ENCODE peak calls at places on chromosomes 12 and 14, in seven cellular contexts. U is adipocyte; M is K562; A is body of pancreas; C is GM23248; L is effector memory CD4-positive, alpha-beta T cell; Q is fibroblast of pulmonary artery. F is an unnamed sample.

GRCh38 chr12:119446459-119446858 is 111.9 kb downstream of the CCDC60 start:
- DNase-seq in L (no peak), U (no peak), M (no peak), A (no peak), Q (peak), C (peak), F (no peak)

GRCh38 chr14:65361920-65362319 is 50.6 kb upstream of the FUT8 start:
- DNase-seq in U (peak), L (no peak), C (peak), A (peak), Q (peak), M (no peak), F (peak)

GRCh38 chr12:126191037-126191891 is 1126.0 kb downstream of the AACS start:
- DNase-seq in A (peak), L (no peak), Q (peak), C (no peak), M (no peak), U (no peak), F (peak)

GRCh38 chr14:71582705-71583104 is 349.5 kb upstream of the RGS6 start:
- DNase-seq in Q (peak), L (no peak), C (peak), U (peak), A (no peak), M (no peak), F (no peak)

GRCh38 chr14:50936882-50937281 is 7.4 kb downstream of the PYGL start:
- DNase-seq in C (no peak), Q (no peak), L (no peak), A (no peak), M (no peak), U (no peak), F (no peak)

GRCh38 chr14:35331605-35332516 is 39.7 kb downstream of the PSMA6 start:
- DNase-seq in L (no peak), U (no peak), C (peak), A (peak), Q (peak), M (peak), F (no peak)

GRCh38 chr12:82366182-82366581 is 7.9 kb downstream of the METTL25 start:
- DNase-seq in M (no peak), Q (no peak), A (no peak), L (no peak), U (peak), C (peak), F (no peak)

GRCh38 chr12:87425942-87426554 is 603.2 kb downstream of the C12orf50 start:
- DNase-seq in Q (no peak), U (no peak), C (no peak), L (no peak), A (no peak), M (no peak), F (peak)

GRCh38 chr12:131076791-131077747 is 123.4 kb downstream of the ADGRD1 start:
- DNase-seq in A (no peak), C (no peak), Q (no peak), L (no peak), M (no peak), U (no peak), F (no peak)

GRCh38 chr14:80390911-80391310 is 179.6 kb upstream of the DIO2 start:
- DNase-seq in U (peak), M (no peak), A (no peak), C (peak), Q (peak), L (no peak), F (no peak)

GRCh38 chr14:29905549-29905948 is 22.1 kb downstream of the PRKD1 start:
- DNase-seq in A (no peak), Q (no peak), C (no peak), U (no peak), L (no peak), M (no peak), F (no peak)

GRCh38 chr12:8078400-8078799 is 3.7 kb upstream of the NECAP1 start:
- DNase-seq in L (peak), C (peak), U (peak), Q (peak), M (no peak), A (peak), F (peak)

GRCh38 chr12:108477881-108478259 is 37.2 kb upstream of the FICD start:
- DNase-seq in L (no peak), U (no peak), M (no peak), Q (no peak), A (no peak), C (no peak), F (no peak)

GRCh38 chr14:21880918-21881317 is 207.3 kb upstream of the OR4E1 start:
- DNase-seq in M (no peak), C (no peak), Q (no peak), U (no peak), L (no peak), A (no peak), F (no peak)

GRCh38 chr12:89216141-89216952 is 136.0 kb downstream of the DUSP6 start:
- DNase-seq in U (no peak), L (no peak), M (no peak), C (no peak), Q (no peak), A (no peak), F (no peak)

GRCh38 chr14:61188936-61189808 is 92.0 kb downstream of the TMEM30B start:
- DNase-seq in C (peak), L (no peak), Q (peak), A (peak), U (peak), M (peak), F (no peak)

GRCh38 chr12:2052861-2053674 is at the start of gene CACNA1C:
- DNase-seq in C (peak), U (peak), Q (peak), A (peak), L (no peak), M (no peak), F (peak)

GRCh38 chr12:51183816-51184215 is 10.9 kb upstream of the TFCP2 start:
- DNase-seq in Q (peak), L (no peak), A (peak), C (peak), M (no peak), U (peak), F (peak)

GRCh38 chr12:53543539-53543938 is 36.3 kb upstream of the NPFF start:
- DNase-seq in C (peak), U (peak), L (peak), Q (peak), M (peak), A (peak), F (peak)

GRCh38 chr12:59087077-59087673 is 166.9 kb upstream of the LRIG3 start:
- DNase-seq in U (peak), Q (peak), L (no peak), C (peak), A (peak), M (no peak), F (no peak)

GRCh38 chr14:105858676-105859025 is 332.3 kb downstream of the TMEM121 start:
- DNase-seq in C (no peak), U (no peak), Q (no peak), A (no peak), M (no peak), L (no peak), F (no peak)

GRCh38 chr12:63841611-63842010 is 2.9 kb upstream of the SRGAP1 start:
- DNase-seq in U (no peak), C (peak), A (no peak), M (no peak), Q (no peak), L (no peak), F (no peak)

GRCh38 chr12:57717846-57718640 is 20.5 kb downstream of the AGAP2 start:
- DNase-seq in M (no peak), U (no peak), C (no peak), A (no peak), L (no peak), Q (no peak), F (no peak)

GRCh38 chr14:55383039-55383438 is 28.6 kb downstream of the ATG14 start:
- DNase-seq in Q (no peak), A (no peak), M (no peak), C (peak), L (no peak), U (peak), F (peak)

GRCh38 chr14:99909500-99910064 is 116.4 kb downstream of the EML1 start:
- DNase-seq in Q (no peak), U (no peak), A (no peak), M (no peak), C (peak), L (no peak), F (no peak)

GRCh38 chr12:3416159-3416558 is 74.8 kb upstream of the PRMT8 start:
- DNase-seq in C (no peak), M (no peak), L (no peak), A (no peak), Q (no peak), U (no peak), F (no peak)

GRCh38 chr14:21454843-21455550 is 926 bp downstream of the CHD8 start:
- DNase-seq in M (no peak), L (no peak), C (peak), Q (no peak), U (no peak), A (no peak), F (no peak)

GRCh38 chr14:38762436-38762835 is 340.6 kb downstream of the SEC23A start:
- DNase-seq in U (no peak), L (no peak), Q (no peak), A (no peak), C (peak), M (no peak), F (no peak)

GRCh38 chr14:99333841-99334240 is 61.8 kb upstream of the BCL11B start:
- DNase-seq in C (no peak), Q (no peak), M (no peak), A (no peak), U (no peak), L (no peak), F (no peak)

GRCh38 chr12:2395352-2395977 is 342.7 kb downstream of the CACNA1C start:
- DNase-seq in C (peak), Q (peak), U (peak), M (peak), L (no peak), A (peak), F (peak)

GRCh38 chr12:81627336-81628189 is 131.6 kb downstream of the PPFIA2 start:
- DNase-seq in U (peak), L (no peak), A (peak), Q (peak), C (peak), M (peak), F (no peak)

GRCh38 chr14:32602699-32603098 is 273.6 kb downstream of the AKAP6 start:
- DNase-seq in M (no peak), Q (no peak), U (no peak), C (no peak), L (no peak), A (no peak), F (no peak)

GRCh38 chr14:96888593-96888992 is 91.4 kb downstream of the VRK1 start:
- DNase-seq in M (no peak), L (no peak), U (no peak), C (no peak), Q (no peak), A (no peak), F (no peak)

GRCh38 chr14:49691031-49691430 is 1.9 kb upstream of the KLHDC1 start:
- DNase-seq in C (no peak), U (no peak), L (no peak), M (peak), Q (no peak), A (no peak), F (no peak)
- H3K4me3 ChIP-seq in C (no peak), U (no peak), L (no peak), M (peak), Q (no peak), A (no peak), F (no peak)

DNA sequence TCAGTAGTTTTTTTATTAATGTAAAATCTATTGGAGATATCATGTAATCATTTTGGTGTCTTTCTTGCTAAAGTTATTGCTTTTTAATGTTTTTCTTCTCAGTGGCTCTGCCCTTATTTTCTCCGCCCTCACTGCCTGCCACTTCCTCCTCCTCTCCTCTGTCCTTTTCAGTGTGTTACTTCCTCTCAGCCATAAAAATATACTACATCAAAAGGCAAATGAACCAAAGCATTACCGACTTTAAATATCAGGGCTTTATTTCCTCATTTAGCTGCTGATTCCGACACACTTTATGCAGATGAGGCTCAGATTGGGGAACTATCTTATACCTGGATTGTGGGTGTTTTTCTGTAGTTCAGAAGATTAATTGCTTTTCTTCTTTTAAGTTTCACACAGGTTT is 118.1 kb downstream of the CMAS start:
- DNase-seq in L (no peak), U (no peak), C (no peak), M (no peak), Q (no peak), A (no peak), F (no peak)
- H3K4me3 ChIP-seq in L (peak), U (no peak), C (no peak), M (no peak), Q (no peak), A (no peak), F (no peak)

GRCh38 chr12:45235087-45236025 is 19.5 kb downstream of the ANO6 start:
- DNase-seq in A (peak), M (no peak), Q (peak), U (peak), L (no peak), C (peak), F (peak)

GRCh38 chr12:45232146-45232731 is 16.3 kb downstream of the ANO6 start:
- DNase-seq in M (no peak), C (peak), A (no peak), Q (no peak), U (no peak), L (no peak), F (no peak)

GRCh38 chr12:45231515-45232145 is 15.7 kb downstream of the ANO6 start:
- DNase-seq in L (no peak), A (no peak), M (no peak), Q (peak), U (peak), C (peak), F (no peak)

GRCh38 chr12:45234134-45234865 is 18.4 kb downstream of the ANO6 start:
- DNase-seq in C (peak), L (no peak), U (peak), M (peak), A (peak), Q (peak), F (peak)

DNA sequence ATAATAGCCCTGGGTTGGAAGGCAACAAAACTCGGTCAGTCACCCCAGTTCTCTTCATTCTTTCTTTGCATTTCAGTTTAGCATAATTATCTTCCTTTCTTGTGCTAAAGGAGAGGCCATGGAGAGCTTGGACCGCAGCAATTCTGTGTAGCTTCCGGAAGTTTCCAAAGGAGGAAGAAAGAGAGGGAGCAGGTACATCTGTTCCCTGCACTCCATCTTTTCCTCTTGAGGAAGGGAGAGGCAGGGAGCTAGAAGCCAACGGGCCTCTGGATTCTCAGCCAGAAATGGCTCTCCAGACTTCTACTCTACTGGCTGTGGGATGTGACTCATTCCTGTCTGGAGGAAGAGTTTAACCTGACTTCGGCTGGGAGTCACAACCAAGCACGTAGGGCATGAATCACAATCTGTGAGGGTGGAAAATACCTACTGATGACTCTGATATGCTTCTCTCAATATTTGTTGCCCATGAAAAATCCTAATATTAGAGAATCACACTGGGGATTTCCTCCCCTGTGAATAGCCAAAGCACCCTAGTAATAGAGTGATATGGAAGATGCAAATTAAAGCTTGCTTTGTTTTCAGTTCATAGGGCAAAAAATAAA is 17.0 kb downstream of the ANO6 start:
- DNase-seq in C (peak), Q (peak), U (peak), L (no peak), M (peak), A (peak), F (peak)
- H3K4me3 ChIP-seq in C (peak), Q (no peak), U (peak), L (no peak), M (no peak), A (no peak), F (no peak)

GRCh38 chr12:45050331-45050750 is 558 bp downstream of the DBX2 start:
- DNase-seq in L (no peak), M (no peak), A (no peak), Q (no peak), C (no peak), U (no peak), F (no peak)
- H3K4me3 ChIP-seq in L (no peak), M (no peak), A (no peak), Q (no peak), C (peak), U (peak), F (no peak)

DNA sequence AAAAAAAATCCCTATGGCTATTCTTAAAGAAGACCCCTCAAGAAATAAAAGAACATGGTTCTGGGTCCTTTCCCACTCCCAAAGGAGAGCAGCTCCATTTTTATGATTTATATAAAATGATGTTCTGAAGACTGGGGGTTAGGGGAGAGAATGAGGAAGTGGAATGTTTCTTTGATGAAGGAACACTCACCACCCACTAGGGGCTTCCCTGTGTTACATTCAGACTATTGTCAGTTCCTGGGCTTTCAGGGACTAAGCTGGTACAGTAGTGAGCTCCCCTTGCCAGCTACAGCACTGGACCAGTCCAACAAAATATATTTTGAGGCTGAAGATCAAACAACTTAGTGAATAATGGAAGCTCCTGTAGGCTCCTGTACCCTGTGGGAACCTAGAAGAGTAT is 98.9 kb downstream of the HMGA2 start:
- DNase-seq in U (no peak), C (no peak), A (no peak), Q (no peak), M (no peak), L (no peak), F (no peak)
- H3K4me3 ChIP-seq in U (no peak), C (no peak), A (no peak), Q (no peak), M (no peak), L (no peak), F (no peak)

GRCh38 chr12:121782616-121782966 is 10.9 kb downstream of the RHOF start:
- DNase-seq in U (no peak), C (no peak), Q (no peak), A (no peak), L (no peak), M (no peak), F (no peak)

GRCh38 chr12:121784460-121784859 is 9.0 kb downstream of the RHOF start:
- DNase-seq in A (no peak), M (no peak), U (peak), C (peak), L (no peak), Q (peak), F (peak)

GRCh38 chr12:121786441-121786825 is 7.1 kb downstream of the RHOF start:
- DNase-seq in U (peak), Q (peak), A (peak), C (peak), L (peak), M (no peak), F (peak)

GRCh38 chr12:121781751-121782615 is 11.5 kb downstream of the RHOF start:
- DNase-seq in A (no peak), C (peak), Q (no peak), L (peak), U (peak), M (peak), F (no peak)

DNA sequence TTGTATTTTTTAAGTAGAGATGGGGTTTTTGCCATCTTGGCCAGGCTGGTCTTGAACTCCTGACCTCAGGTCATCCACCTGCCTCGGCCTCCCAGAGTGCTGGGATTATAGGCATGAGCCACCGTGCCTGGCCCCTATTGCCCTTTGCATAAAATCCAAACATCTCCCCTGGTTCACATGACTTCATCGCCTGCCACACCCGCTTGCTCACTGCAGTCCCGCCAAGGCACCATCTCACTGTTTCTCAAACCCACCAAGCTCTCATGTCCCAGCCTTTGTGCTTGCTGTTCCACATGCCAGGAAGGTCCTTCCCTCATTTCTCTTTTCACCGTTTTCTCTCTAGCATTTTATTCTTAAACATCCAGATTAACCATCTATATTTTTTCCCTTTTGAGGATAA is 9.7 kb downstream of the RHOF start:
- DNase-seq in M (no peak), Q (no peak), U (no peak), L (no peak), A (no peak), C (peak), F (peak)
- H3K4me3 ChIP-seq in M (no peak), Q (no peak), U (no peak), L (no peak), A (no peak), C (no peak), F (no peak)

DNA sequence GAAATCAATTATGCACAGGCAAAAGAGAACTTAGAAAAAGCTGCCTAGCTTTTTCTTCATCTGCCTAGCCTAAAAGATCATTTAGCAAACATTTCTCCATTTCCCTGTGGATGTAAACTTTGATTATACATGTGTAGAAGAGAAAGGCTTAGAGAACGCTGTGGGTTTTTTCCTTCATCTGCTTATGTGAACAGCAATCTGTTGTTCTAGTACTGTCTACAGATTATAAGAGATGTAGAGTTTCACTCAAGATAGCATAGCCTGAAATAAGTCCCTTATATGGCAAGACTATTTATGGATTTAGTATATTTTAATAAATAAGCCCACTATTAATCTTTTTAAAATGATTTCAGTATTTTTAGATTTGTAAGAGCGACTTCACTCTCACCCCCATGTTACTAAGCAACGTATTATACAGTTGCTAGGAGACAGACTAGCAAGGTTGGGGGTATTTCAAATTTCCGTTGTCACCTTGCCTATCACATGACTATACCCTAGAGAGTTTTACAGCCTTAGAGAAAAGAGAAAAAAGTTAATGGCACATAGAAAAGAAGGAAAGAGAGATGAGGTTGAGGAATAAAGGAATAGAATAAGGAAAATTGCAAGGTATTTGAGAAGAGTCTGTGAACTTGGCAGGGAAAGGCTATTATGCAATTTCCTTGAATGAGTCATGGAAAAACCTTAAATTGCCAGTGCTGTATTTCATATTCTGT is 12.2 kb upstream of the TUBA1A start:
- DNase-seq in A (peak), C (peak), L (no peak), U (peak), Q (peak), M (peak), F (no peak)
- H3K4me3 ChIP-seq in A (no peak), C (peak), L (no peak), U (peak), Q (peak), M (no peak), F (no peak)